ENCODE peak calls at places on chromosomes 6 and 20, in six cellular contexts. H is sciatic nerve, R is GM03348, N is NCI-H187, U is activated gamma-delta T cell treated with Interleukin-2 at 50 U/mL for 16 hours, F is omental fat pad. Y is an unnamed sample.

GRCh38 chr6:143027058-143027457 is 33.6 kb upstream of the AIG1 start:
- DNase-seq in F (no peak), U (peak), R (no peak), N (no peak), H (no peak), Y (no peak)

GRCh38 chr20:19380211-19380610 is 167.8 kb downstream of the SLC24A3 start:
- DNase-seq in U (no peak), F (no peak), N (no peak), H (no peak), R (no peak), Y (no peak)

GRCh38 chr20:63128367-63128766 is 87.6 kb downstream of the YTHDF1 start:
- DNase-seq in F (no peak), H (peak), R (no peak), N (no peak), U (peak), Y (no peak)

GRCh38 chr6:107443066-107443903 is 16.1 kb downstream of the PDSS2 start:
- DNase-seq in H (no peak), U (no peak), R (peak), F (no peak), N (no peak), Y (no peak)

GRCh38 chr6:152270301-152270925 is 366.7 kb downstream of the SYNE1 start:
- DNase-seq in H (no peak), R (peak), U (no peak), N (no peak), F (no peak), Y (no peak)

GRCh38 chr20:63183422-63184146 is 32.3 kb downstream of the YTHDF1 start:
- DNase-seq in N (peak), R (peak), F (no peak), U (peak), H (no peak), Y (no peak)

GRCh38 chr20:45833883-45834796 is 541 bp downstream of the SNX21 start:
- DNase-seq in F (no peak), H (peak), N (peak), U (peak), R (peak), Y (no peak)

GRCh38 chr20:57743450-57744095 is 33.8 kb upstream of the PMEPA1 start:
- DNase-seq in H (no peak), N (no peak), R (no peak), F (no peak), U (no peak), Y (no peak)

GRCh38 chr6:127630800-127631199 is 53.8 kb downstream of the C6orf58 start:
- DNase-seq in R (no peak), N (no peak), U (no peak), H (no peak), F (no peak), Y (no peak)

GRCh38 chr20:37669062-37669772 is 24.6 kb upstream of the CTNNBL1 start:
- DNase-seq in N (no peak), H (no peak), U (no peak), R (no peak), F (no peak), Y (no peak)

GRCh38 chr6:73240730-73241129 is 15.4 kb upstream of the KHDC1L start:
- DNase-seq in U (no peak), R (no peak), N (no peak), H (no peak), F (no peak), Y (no peak)

GRCh38 chr6:139372326-139373153 is 1.9 kb downstream of the CITED2 start:
- DNase-seq in N (no peak), H (no peak), F (no peak), U (no peak), R (no peak), Y (no peak)

GRCh38 chr20:52958206-52958605 is 14.0 kb upstream of the TSHZ2 start:
- DNase-seq in U (no peak), R (no peak), H (no peak), N (no peak), F (no peak), Y (no peak)

GRCh38 chr6:158993639-158994038 is 6.4 kb downstream of the RSPH3 start:
- DNase-seq in H (no peak), U (no peak), N (no peak), F (no peak), R (no peak), Y (no peak)

GRCh38 chr6:135182993-135183531 is 2.0 kb downstream of the MYB start:
- DNase-seq in N (no peak), F (no peak), U (peak), R (peak), H (no peak), Y (no peak)

GRCh38 chr20:49916146-49917002 is 1.0 kb upstream of the SPATA2 start:
- DNase-seq in R (no peak), H (no peak), N (no peak), F (no peak), U (no peak), Y (no peak)

GRCh38 chr6:99822741-99823512 is 171.1 kb downstream of the MCHR2 start:
- DNase-seq in F (no peak), N (peak), H (no peak), U (no peak), R (peak), Y (peak)

GRCh38 chr6:29924731-29925130 is 17.6 kb upstream of the HLA-A start:
- DNase-seq in R (no peak), U (no peak), H (no peak), N (no peak), F (no peak), Y (no peak)

GRCh38 chr6:108714012-108714773 is 134.0 kb upstream of the ARMC2 start:
- DNase-seq in H (no peak), U (no peak), N (no peak), F (no peak), R (peak), Y (no peak)

GRCh38 chr20:23178806-23179205 is 92.7 kb upstream of the CD93 start:
- DNase-seq in H (no peak), F (no peak), U (no peak), R (no peak), N (no peak), Y (no peak)

GRCh38 chr6:7150381-7151064 is 42.8 kb downstream of the RREB1 start:
- DNase-seq in U (no peak), N (peak), H (no peak), R (no peak), F (no peak), Y (no peak)

GRCh38 chr6:18115356-18115755 is 7.1 kb downstream of the NHLRC1 start:
- DNase-seq in U (no peak), F (no peak), H (no peak), R (no peak), N (no peak), Y (no peak)

GRCh38 chr20:44302026-44302669 is 8.9 kb downstream of the FITM2 start:
- DNase-seq in U (no peak), F (no peak), R (no peak), H (no peak), N (no peak), Y (no peak)

GRCh38 chr20:13788167-13788834 is 3.5 kb downstream of the NDUFAF5 start:
- DNase-seq in R (peak), H (peak), N (no peak), F (no peak), U (peak), Y (no peak)

GRCh38 chr20:37920679-37921322 is 17.9 kb downstream of the VSTM2L start:
- DNase-seq in U (no peak), N (no peak), R (no peak), F (no peak), H (no peak), Y (no peak)

GRCh38 chr20:49620364-49621240 is 52.7 kb upstream of the PTGIS start:
- DNase-seq in R (no peak), H (no peak), F (no peak), U (no peak), N (no peak), Y (no peak)

GRCh38 chr20:47073766-47074475 is 179.3 kb downstream of the EYA2 start:
- DNase-seq in U (no peak), F (no peak), H (no peak), R (no peak), N (no peak), Y (no peak)